ENCODE peak calls at places on chromosomes 4 and X, in nine cellular contexts. One of them, this sample, is unnamed.

GRCh38 chr4:36165256-36166005 is 78.9 kb downstream of the ARAP2 start:
- DNase-seq in aorta: no peak
- DNase-seq in CD4-positive, CD25-positive, alpha-beta regulatory T cell: no peak
- DNase-seq in K562: no peak
- DNase-seq in ovary: no peak
- DNase-seq in PC-9: no peak
- DNase-seq in neuronal stem cell: no peak
- DNase-seq in HCT116: no peak
- DNase-seq in RWPE1: no peak
- DNase-seq in this sample: no peak

GRCh38 chr4:118396881-118397666 is 44.3 kb upstream of the PRSS12 start:
- DNase-seq in aorta: no peak
- DNase-seq in CD4-positive, CD25-positive, alpha-beta regulatory T cell: no peak
- DNase-seq in K562: no peak
- DNase-seq in ovary: no peak
- DNase-seq in PC-9: no peak
- DNase-seq in neuronal stem cell: no peak
- DNase-seq in HCT116: no peak
- DNase-seq in RWPE1: peak; percentile 36
- DNase-seq in this sample: peak; percentile 56

GRCh38 chr4:3829954-3830773 is 64.0 kb downstream of the ADRA2C start:
- DNase-seq in aorta: no peak
- DNase-seq in CD4-positive, CD25-positive, alpha-beta regulatory T cell: no peak
- DNase-seq in K562: no peak
- DNase-seq in ovary: no peak
- DNase-seq in PC-9: no peak
- DNase-seq in neuronal stem cell: peak; percentile 68
- DNase-seq in HCT116: no peak
- DNase-seq in RWPE1: no peak
- DNase-seq in this sample: no peak

GRCh38 chr4:182803235-182803634 is 114.0 kb downstream of the DCTD start:
- DNase-seq in aorta: no peak
- DNase-seq in CD4-positive, CD25-positive, alpha-beta regulatory T cell: no peak
- DNase-seq in K562: no peak
- DNase-seq in ovary: no peak
- DNase-seq in PC-9: no peak
- DNase-seq in neuronal stem cell: no peak
- DNase-seq in HCT116: no peak
- DNase-seq in RWPE1: no peak
- DNase-seq in this sample: peak; percentile 14

GRCh38 chr4:165874799-165875371 is 1.8 kb downstream of the TLL1 start:
- DNase-seq in aorta: peak; percentile 76
- DNase-seq in CD4-positive, CD25-positive, alpha-beta regulatory T cell: no peak
- DNase-seq in K562: no peak
- DNase-seq in ovary: no peak
- DNase-seq in PC-9: peak; percentile 30
- DNase-seq in neuronal stem cell: peak; percentile 41
- DNase-seq in HCT116: no peak
- DNase-seq in RWPE1: peak; percentile 17
- DNase-seq in this sample: peak; percentile 77

GRCh38 chr4:140153744-140154571 is at the start of gene MAML3:
- DNase-seq in aorta: peak; percentile 98
- DNase-seq in CD4-positive, CD25-positive, alpha-beta regulatory T cell: peak; percentile 65
- DNase-seq in K562: peak; percentile 80
- DNase-seq in ovary: peak; percentile 96
- DNase-seq in PC-9: peak; percentile 92
- DNase-seq in neuronal stem cell: peak; percentile 93
- DNase-seq in HCT116: peak; percentile 90
- DNase-seq in RWPE1: no peak
- DNase-seq in this sample: peak; percentile 96

GRCh38 chrX:66255359-66255967 is 91.4 kb downstream of the HEPH start:
- DNase-seq in aorta: no peak
- DNase-seq in CD4-positive, CD25-positive, alpha-beta regulatory T cell: no peak
- DNase-seq in K562: no peak
- DNase-seq in ovary: no peak
- DNase-seq in PC-9: no peak
- DNase-seq in neuronal stem cell: no peak
- DNase-seq in HCT116: no peak
- DNase-seq in RWPE1: no peak
- DNase-seq in this sample: no peak

GRCh38 chrX:15142084-15142715 is 127.7 kb downstream of the ASB9 start:
- DNase-seq in aorta: no peak
- DNase-seq in CD4-positive, CD25-positive, alpha-beta regulatory T cell: no peak
- DNase-seq in K562: no peak
- DNase-seq in ovary: no peak
- DNase-seq in PC-9: no peak
- DNase-seq in neuronal stem cell: no peak
- DNase-seq in HCT116: no peak
- DNase-seq in RWPE1: no peak
- DNase-seq in this sample: no peak

GRCh38 chrX:150370589-150371312 is 7.6 kb downstream of the MAMLD1 start:
- DNase-seq in aorta: no peak
- DNase-seq in CD4-positive, CD25-positive, alpha-beta regulatory T cell: no peak
- DNase-seq in K562: no peak
- DNase-seq in ovary: no peak
- DNase-seq in PC-9: no peak
- DNase-seq in neuronal stem cell: no peak
- DNase-seq in HCT116: no peak
- DNase-seq in RWPE1: no peak
- DNase-seq in this sample: no peak

GRCh38 chr4:63528592-63528991 is 880.7 kb downstream of the TECRL start:
- DNase-seq in aorta: no peak
- DNase-seq in CD4-positive, CD25-positive, alpha-beta regulatory T cell: no peak
- DNase-seq in K562: no peak
- DNase-seq in ovary: no peak
- DNase-seq in PC-9: no peak
- DNase-seq in neuronal stem cell: no peak
- DNase-seq in HCT116: no peak
- DNase-seq in RWPE1: no peak
- DNase-seq in this sample: no peak

GRCh38 chr4:30929649-30930048 is 209.5 kb downstream of the PCDH7 start:
- DNase-seq in aorta: no peak
- DNase-seq in CD4-positive, CD25-positive, alpha-beta regulatory T cell: no peak
- DNase-seq in K562: no peak
- DNase-seq in ovary: no peak
- DNase-seq in PC-9: no peak
- DNase-seq in neuronal stem cell: no peak
- DNase-seq in HCT116: no peak
- DNase-seq in RWPE1: no peak
- DNase-seq in this sample: no peak

GRCh38 chr4:41963105-41963504 is 18.5 kb upstream of the DCAF4L1 start:
- DNase-seq in aorta: no peak
- DNase-seq in CD4-positive, CD25-positive, alpha-beta regulatory T cell: no peak
- DNase-seq in K562: no peak
- DNase-seq in ovary: no peak
- DNase-seq in PC-9: no peak
- DNase-seq in neuronal stem cell: no peak
- DNase-seq in HCT116: peak; percentile 10
- DNase-seq in RWPE1: peak; percentile 4
- DNase-seq in this sample: peak; percentile 35

GRCh38 chrX:103343105-103343504 is 13.1 kb downstream of the TCEAL7 start:
- DNase-seq in aorta: no peak
- DNase-seq in CD4-positive, CD25-positive, alpha-beta regulatory T cell: peak; percentile 4
- DNase-seq in K562: peak; percentile 23
- DNase-seq in ovary: peak; percentile 60
- DNase-seq in PC-9: peak; percentile 31
- DNase-seq in neuronal stem cell: no peak
- DNase-seq in HCT116: peak; percentile 16
- DNase-seq in RWPE1: peak; percentile 20
- DNase-seq in this sample: peak; percentile 75

GRCh38 chr4:73341454-73341853 is 62.6 kb upstream of the ALB start:
- DNase-seq in aorta: no peak
- DNase-seq in CD4-positive, CD25-positive, alpha-beta regulatory T cell: no peak
- DNase-seq in K562: peak; percentile 17
- DNase-seq in ovary: peak; percentile 25
- DNase-seq in PC-9: peak; percentile 4
- DNase-seq in neuronal stem cell: peak; percentile 56
- DNase-seq in HCT116: peak; percentile 33
- DNase-seq in RWPE1: peak; percentile 14
- DNase-seq in this sample: peak; percentile 69

GRCh38 chr4:1043162-1043561 is 31.7 kb downstream of the FGFRL1 start:
- DNase-seq in aorta: peak; percentile 19
- DNase-seq in CD4-positive, CD25-positive, alpha-beta regulatory T cell: no peak
- DNase-seq in K562: no peak
- DNase-seq in ovary: no peak
- DNase-seq in PC-9: no peak
- DNase-seq in neuronal stem cell: no peak
- DNase-seq in HCT116: no peak
- DNase-seq in RWPE1: no peak
- DNase-seq in this sample: no peak
- H3K27ac ChIP-seq in aorta: no peak overlapping the region
- H3K27ac ChIP-seq in CD4-positive, CD25-positive, alpha-beta regulatory T cell: no peak overlapping the region
- H3K27ac ChIP-seq in K562: peak overlapping the region; percentile 97
- H3K27ac ChIP-seq in ovary: no peak overlapping the region
- H3K27ac ChIP-seq in PC-9: peak overlapping the region; percentile 25
- H3K27ac ChIP-seq in neuronal stem cell: peak overlapping the region; percentile 56
- H3K27ac ChIP-seq in HCT116: peak overlapping the region; percentile 79
- H3K27ac ChIP-seq in RWPE1: peak overlapping the region; percentile 97
- H3K27ac ChIP-seq in this sample: no peak overlapping the region

GRCh38 chrX:56762220-56762619 is 33.2 kb downstream of the NBDY start:
- DNase-seq in aorta: no peak
- DNase-seq in CD4-positive, CD25-positive, alpha-beta regulatory T cell: no peak
- DNase-seq in K562: no peak
- DNase-seq in ovary: no peak
- DNase-seq in PC-9: no peak
- DNase-seq in neuronal stem cell: no peak
- DNase-seq in HCT116: no peak
- DNase-seq in RWPE1: no peak
- DNase-seq in this sample: no peak

GRCh38 chrX:56764153-56764974 is 35.3 kb downstream of the NBDY start:
- DNase-seq in aorta: peak; percentile 89
- DNase-seq in CD4-positive, CD25-positive, alpha-beta regulatory T cell: peak; percentile 57
- DNase-seq in K562: peak; percentile 38
- DNase-seq in ovary: peak; percentile 84
- DNase-seq in PC-9: peak; percentile 78
- DNase-seq in neuronal stem cell: peak; percentile 54
- DNase-seq in HCT116: peak; percentile 19
- DNase-seq in RWPE1: peak; percentile 27
- DNase-seq in this sample: peak; percentile 56

GRCh38 chrX:56763556-56764152 is 34.6 kb downstream of the NBDY start:
- DNase-seq in aorta: peak; percentile 86
- DNase-seq in CD4-positive, CD25-positive, alpha-beta regulatory T cell: peak; percentile 37
- DNase-seq in K562: no peak
- DNase-seq in ovary: peak; percentile 86
- DNase-seq in PC-9: no peak
- DNase-seq in neuronal stem cell: no peak
- DNase-seq in HCT116: no peak
- DNase-seq in RWPE1: no peak
- DNase-seq in this sample: peak; percentile 89

GRCh38 chrX:56761167-56761566 is 32.1 kb downstream of the NBDY start:
- DNase-seq in aorta: peak; percentile 43
- DNase-seq in CD4-positive, CD25-positive, alpha-beta regulatory T cell: no peak
- DNase-seq in K562: no peak
- DNase-seq in ovary: no peak
- DNase-seq in PC-9: no peak
- DNase-seq in neuronal stem cell: no peak
- DNase-seq in HCT116: no peak
- DNase-seq in RWPE1: no peak
- DNase-seq in this sample: peak; percentile 43

DNA sequence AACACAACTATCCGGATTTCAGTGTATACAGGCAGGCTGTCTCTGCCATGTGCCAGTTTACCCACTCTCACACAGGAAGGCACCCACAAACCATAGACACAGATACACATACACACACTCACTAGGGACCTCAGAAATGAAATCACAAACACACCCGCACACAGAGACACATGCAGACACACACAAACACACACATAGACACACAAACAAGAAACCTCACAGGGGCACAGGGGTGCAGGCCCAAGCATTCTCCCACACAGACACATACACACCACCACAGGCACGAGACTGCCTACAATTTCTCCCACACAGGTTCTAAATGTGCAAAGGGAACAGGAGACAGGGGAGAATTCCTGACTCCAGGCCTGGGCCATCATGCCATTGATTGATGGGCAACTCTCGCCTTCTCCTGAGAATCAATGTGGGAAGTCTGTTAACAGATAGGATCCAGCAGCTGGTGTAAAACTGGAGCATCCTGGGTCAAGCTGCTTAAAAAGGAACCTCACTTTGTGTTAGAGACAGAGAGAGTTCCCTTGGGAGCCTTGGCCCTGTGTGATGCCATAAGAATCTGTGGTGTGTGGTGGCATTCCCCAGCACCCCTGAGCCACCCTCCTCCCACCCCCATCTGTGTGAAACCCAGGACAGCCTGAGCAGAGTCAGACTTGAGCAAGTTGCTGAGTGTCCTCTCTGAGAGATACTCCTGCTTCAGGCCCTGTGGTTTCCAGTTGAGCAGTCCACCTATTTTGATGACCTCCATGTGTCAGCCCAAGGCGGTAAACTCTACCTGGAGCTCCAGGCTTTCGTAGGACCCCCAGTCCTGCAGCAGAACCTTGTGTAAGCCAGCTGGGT is 33.9 kb downstream of the NBDY start:
- DNase-seq in aorta: peak; percentile 30
- DNase-seq in CD4-positive, CD25-positive, alpha-beta regulatory T cell: no peak
- DNase-seq in K562: no peak
- DNase-seq in ovary: no peak
- DNase-seq in PC-9: no peak
- DNase-seq in neuronal stem cell: no peak
- DNase-seq in HCT116: no peak
- DNase-seq in RWPE1: no peak
- DNase-seq in this sample: no peak
- H3K27ac ChIP-seq in aorta: no peak overlapping the region
- H3K27ac ChIP-seq in CD4-positive, CD25-positive, alpha-beta regulatory T cell: peak overlapping the region; percentile 79
- H3K27ac ChIP-seq in K562: no peak overlapping the region
- H3K27ac ChIP-seq in ovary: peak overlapping the region; percentile 95
- H3K27ac ChIP-seq in PC-9: no peak overlapping the region
- H3K27ac ChIP-seq in neuronal stem cell: no peak overlapping the region
- H3K27ac ChIP-seq in HCT116: no peak overlapping the region
- H3K27ac ChIP-seq in RWPE1: no peak overlapping the region
- H3K27ac ChIP-seq in this sample: no peak overlapping the region

DNA sequence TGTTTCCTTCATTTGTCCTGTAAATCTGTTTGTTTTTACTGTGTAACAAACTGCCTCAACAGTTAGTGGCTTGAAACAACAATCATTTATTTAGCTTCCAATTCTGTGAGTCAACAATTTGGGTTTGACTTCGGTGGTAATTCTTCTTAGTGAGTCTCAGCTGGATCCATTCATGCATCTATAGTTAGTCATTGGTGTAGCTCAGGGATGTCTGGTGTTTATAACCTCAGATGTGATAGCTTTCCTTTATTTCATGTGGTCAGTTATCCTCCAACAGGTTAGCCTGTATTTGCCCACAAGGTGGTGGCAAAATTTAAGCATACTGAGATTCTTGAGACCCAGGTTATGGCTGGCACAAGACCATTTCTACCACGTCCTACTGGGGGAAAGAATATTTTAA is 1267.2 kb downstream of the RAPGEF2 start:
- DNase-seq in aorta: no peak
- DNase-seq in CD4-positive, CD25-positive, alpha-beta regulatory T cell: no peak
- DNase-seq in K562: no peak
- DNase-seq in ovary: no peak
- DNase-seq in PC-9: no peak
- DNase-seq in neuronal stem cell: no peak
- DNase-seq in HCT116: no peak
- DNase-seq in RWPE1: no peak
- DNase-seq in this sample: no peak
- H3K27ac ChIP-seq in aorta: no peak overlapping the region
- H3K27ac ChIP-seq in CD4-positive, CD25-positive, alpha-beta regulatory T cell: no peak overlapping the region
- H3K27ac ChIP-seq in K562: no peak overlapping the region
- H3K27ac ChIP-seq in ovary: no peak overlapping the region
- H3K27ac ChIP-seq in PC-9: no peak overlapping the region
- H3K27ac ChIP-seq in neuronal stem cell: no peak overlapping the region
- H3K27ac ChIP-seq in HCT116: no peak overlapping the region
- H3K27ac ChIP-seq in RWPE1: no peak overlapping the region
- H3K27ac ChIP-seq in this sample: no peak overlapping the region

GRCh38 chrX:56728321-56728720 is 722 bp upstream of the NBDY start:
- DNase-seq in aorta: no peak
- DNase-seq in CD4-positive, CD25-positive, alpha-beta regulatory T cell: no peak
- DNase-seq in K562: no peak
- DNase-seq in ovary: no peak
- DNase-seq in PC-9: no peak
- DNase-seq in neuronal stem cell: no peak
- DNase-seq in HCT116: no peak
- DNase-seq in RWPE1: no peak
- DNase-seq in this sample: no peak
- H3K27ac ChIP-seq in aorta: no peak overlapping the region
- H3K27ac ChIP-seq in CD4-positive, CD25-positive, alpha-beta regulatory T cell: peak overlapping the region; percentile 81
- H3K27ac ChIP-seq in K562: no peak overlapping the region
- H3K27ac ChIP-seq in ovary: no peak overlapping the region
- H3K27ac ChIP-seq in PC-9: no peak overlapping the region
- H3K27ac ChIP-seq in neuronal stem cell: no peak overlapping the region
- H3K27ac ChIP-seq in HCT116: no peak overlapping the region
- H3K27ac ChIP-seq in RWPE1: no peak overlapping the region
- H3K27ac ChIP-seq in this sample: no peak overlapping the region